ENCODE peak calls at places on chromosomes 5 and 9, in four cellular contexts. One of them, this sample, is unnamed.

GRCh38 chr9:136372561-136373299 is 739 bp downstream of the CARD9 start:
- DNase-seq in A549: no peak
- DNase-seq in WTC11: peak
- DNase-seq in GM12878: no peak
- DNase-seq in this sample: peak

GRCh38 chr9:126612329-126612812 is 1.4 kb upstream of the LMX1B start:
- DNase-seq in A549: no peak
- DNase-seq in WTC11: no peak
- DNase-seq in GM12878: no peak
- DNase-seq in this sample: no peak

GRCh38 chr5:1140188-1140817 is 28.4 kb upstream of the SLC12A7 start:
- DNase-seq in A549: peak
- DNase-seq in WTC11: peak
- DNase-seq in GM12878: no peak
- DNase-seq in this sample: peak

GRCh38 chr9:81787747-81788632 is 98.6 kb upstream of the TLE1 start:
- DNase-seq in A549: peak
- DNase-seq in WTC11: no peak
- DNase-seq in GM12878: no peak
- DNase-seq in this sample: peak

GRCh38 chr5:125377151-125377550 is 630.7 kb upstream of the ZNF608 start:
- DNase-seq in A549: no peak
- DNase-seq in WTC11: no peak
- DNase-seq in GM12878: no peak
- DNase-seq in this sample: no peak

GRCh38 chr9:9998491-9999287 is 614.1 kb downstream of the PTPRD start:
- DNase-seq in A549: no peak
- DNase-seq in WTC11: no peak
- DNase-seq in GM12878: no peak
- DNase-seq in this sample: no peak

GRCh38 chr9:137300607-137301085 is 1.4 kb downstream of the NRARP start:
- DNase-seq in A549: no peak
- DNase-seq in WTC11: peak
- DNase-seq in GM12878: no peak
- DNase-seq in this sample: peak

GRCh38 chr5:135429886-135430437 is 17.2 kb downstream of the DCANP1 start:
- DNase-seq in A549: no peak
- DNase-seq in WTC11: no peak
- DNase-seq in GM12878: no peak
- DNase-seq in this sample: no peak

GRCh38 chr9:81874926-81875325 is 53.3 kb upstream of the SPATA31D4 start:
- DNase-seq in A549: no peak
- DNase-seq in WTC11: no peak
- DNase-seq in GM12878: no peak
- DNase-seq in this sample: peak

GRCh38 chr9:114804504-114804903 is 1.3 kb downstream of the TNFSF15 start:
- DNase-seq in A549: no peak
- DNase-seq in WTC11: no peak
- DNase-seq in GM12878: no peak
- DNase-seq in this sample: peak

GRCh38 chr9:93634311-93635185 is 58.2 kb downstream of the PHF2 start:
- DNase-seq in A549: no peak
- DNase-seq in WTC11: no peak
- DNase-seq in GM12878: no peak
- DNase-seq in this sample: no peak

GRCh38 chr5:139178948-139179347 is 19.2 kb downstream of the SIL1 start:
- DNase-seq in A549: no peak
- DNase-seq in WTC11: no peak
- DNase-seq in GM12878: no peak
- DNase-seq in this sample: peak
- TF ChIP-seq USF2 in A549: no peak
- TF ChIP-seq USF2 in WTC11: no peak
- TF ChIP-seq USF2 in GM12878: no peak
- TF ChIP-seq USF2 in this sample: no peak

DNA sequence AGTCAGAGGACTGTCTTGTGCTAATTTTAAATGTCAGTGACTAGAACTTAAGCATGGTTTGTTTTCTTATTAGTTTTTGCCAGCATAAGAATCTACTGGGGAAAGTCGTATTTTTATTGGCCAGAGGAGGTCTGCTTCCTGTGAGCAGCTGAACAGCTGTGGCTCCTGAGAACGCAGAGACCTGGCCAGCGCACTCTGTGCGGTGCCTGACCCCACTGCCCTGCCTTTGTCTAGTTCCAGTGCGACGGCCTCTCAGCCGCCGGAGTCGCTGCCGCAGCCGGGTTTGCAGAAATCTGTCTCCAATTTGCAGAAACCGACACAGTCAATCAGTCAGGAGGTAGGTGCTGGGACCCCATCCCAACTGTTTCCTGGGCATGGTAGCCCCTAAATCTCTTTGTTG is 42.5 kb downstream of the PRRC2B start:
- DNase-seq in A549: no peak
- DNase-seq in WTC11: no peak
- DNase-seq in GM12878: no peak
- DNase-seq in this sample: no peak
- TF ChIP-seq USF2 in A549: no peak
- TF ChIP-seq USF2 in WTC11: no peak
- TF ChIP-seq USF2 in GM12878: no peak
- TF ChIP-seq USF2 in this sample: no peak

GRCh38 chr5:111635151-111635945 is 121.6 kb downstream of the NREP start:
- DNase-seq in A549: no peak
- DNase-seq in WTC11: no peak
- DNase-seq in GM12878: no peak
- DNase-seq in this sample: no peak
- TF ChIP-seq USF2 in A549: no peak
- TF ChIP-seq USF2 in WTC11: no peak
- TF ChIP-seq USF2 in GM12878: no peak
- TF ChIP-seq USF2 in this sample: no peak

GRCh38 chr5:177362102-177362868 is 4.6 kb downstream of the RGS14 start:
- DNase-seq in A549: no peak
- DNase-seq in WTC11: no peak
- DNase-seq in GM12878: no peak
- DNase-seq in this sample: no peak
- TF ChIP-seq USF2 in A549: no peak
- TF ChIP-seq USF2 in WTC11: peak
- TF ChIP-seq USF2 in GM12878: no peak
- TF ChIP-seq USF2 in this sample: no peak

GRCh38 chr5:155929081-155929480 is 397.9 kb upstream of the SGCD start:
- DNase-seq in A549: no peak
- DNase-seq in WTC11: no peak
- DNase-seq in GM12878: no peak
- DNase-seq in this sample: no peak

GRCh38 chr5:155919125-155919524 is 407.8 kb upstream of the SGCD start:
- DNase-seq in A549: no peak
- DNase-seq in WTC11: no peak
- DNase-seq in GM12878: no peak
- DNase-seq in this sample: no peak

GRCh38 chr5:155926011-155926410 is 401.0 kb upstream of the SGCD start:
- DNase-seq in A549: no peak
- DNase-seq in WTC11: no peak
- DNase-seq in GM12878: no peak
- DNase-seq in this sample: peak

DNA sequence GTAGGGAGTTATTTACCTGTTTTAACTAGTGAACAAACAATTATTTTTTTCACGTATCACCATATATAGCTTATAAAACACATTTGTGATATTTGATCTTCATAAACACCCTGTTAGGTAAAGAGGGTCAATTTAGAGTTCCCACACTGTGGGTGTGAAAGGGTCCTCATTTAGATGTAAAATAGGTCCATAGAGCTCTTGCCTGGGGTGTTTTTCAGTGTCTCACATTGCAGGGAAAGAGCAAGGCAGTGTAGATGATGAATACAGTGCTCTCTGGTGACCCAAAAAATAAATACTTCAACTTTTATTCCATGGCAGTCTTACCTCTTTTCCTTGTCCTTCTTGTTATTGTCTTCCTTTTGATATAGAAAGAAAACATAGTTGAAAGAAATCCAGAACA is 403.2 kb upstream of the SGCD start:
- DNase-seq in A549: no peak
- DNase-seq in WTC11: no peak
- DNase-seq in GM12878: no peak
- DNase-seq in this sample: no peak
- TF ChIP-seq USF2 in A549: no peak
- TF ChIP-seq USF2 in WTC11: no peak
- TF ChIP-seq USF2 in GM12878: no peak
- TF ChIP-seq USF2 in this sample: no peak

DNA sequence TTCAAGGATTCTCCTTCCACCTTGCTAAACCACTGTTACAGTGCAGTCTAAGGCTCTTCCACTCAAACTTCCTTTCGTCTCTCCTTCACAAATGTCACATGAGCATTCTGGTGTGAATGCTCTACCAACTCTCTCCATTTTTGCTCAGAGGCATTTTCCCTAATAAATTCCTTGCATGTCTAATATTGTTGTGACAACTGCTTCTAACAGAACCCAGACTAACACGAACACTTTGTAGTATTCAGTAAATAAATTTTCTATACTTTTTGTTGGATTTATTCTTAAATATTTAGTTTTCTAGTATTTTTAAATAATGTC is 24.0 kb downstream of the RAPGEF6 start:
- DNase-seq in A549: no peak
- DNase-seq in WTC11: no peak
- DNase-seq in GM12878: no peak
- DNase-seq in this sample: no peak
- TF ChIP-seq USF2 in A549: no peak
- TF ChIP-seq USF2 in WTC11: no peak
- TF ChIP-seq USF2 in GM12878: no peak
- TF ChIP-seq USF2 in this sample: no peak

This sample was measured in IMR-90.